ENCODE peak calls at places on chromosomes 12 and 14, in four cellular contexts. V is K562, Q is HepG2, Y is GM12878. X is an unnamed sample.

GRCh38 chr12:58414398-58414871 is 473.1 kb downstream of the ATP23 start:
- DNase-seq in Q (no peak), V (no peak), Y (no peak), X (no peak)

GRCh38 chr14:89443002-89443660 is 26.1 kb upstream of the FOXN3 start:
- DNase-seq in V (no peak), Q (no peak), Y (no peak), X (no peak)

GRCh38 chr14:105315211-105315721 is 718 bp downstream of the PACS2 start:
- DNase-seq in V (no peak), Y (no peak), Q (peak), X (peak)

GRCh38 chr14:93136009-93136408 is 20.3 kb upstream of the ITPK1 start:
- DNase-seq in Q (no peak), Y (no peak), V (no peak), X (no peak)

GRCh38 chr12:57553343-57554202 is 3.7 kb downstream of the KIF5A start:
- DNase-seq in Y (no peak), V (peak), Q (no peak), X (no peak)

GRCh38 chr14:102503576-102504224 is 5.9 kb downstream of the ANKRD9 start:
- DNase-seq in Y (no peak), V (no peak), Q (no peak), X (no peak)

GRCh38 chr12:10170199-10170598 is 1.7 kb downstream of the OLR1 start:
- DNase-seq in V (no peak), Q (no peak), Y (no peak), X (no peak)

GRCh38 chr12:51904951-51905471 is 2.3 kb upstream of the ACVRL1 start:
- DNase-seq in Y (no peak), Q (no peak), V (no peak), X (no peak)

GRCh38 chr12:124869011-124869665 is 5.5 kb upstream of the SCARB1 start:
- DNase-seq in V (peak), Y (no peak), Q (no peak), X (peak)

GRCh38 chr12:95117178-95117599 is 43.8 kb upstream of the NR2C1 start:
- DNase-seq in Q (peak), V (peak), Y (peak), X (peak)

GRCh38 chr12:76569685-76570604 is 10.4 kb upstream of the OSBPL8 start:
- DNase-seq in Q (no peak), Y (no peak), V (no peak), X (no peak)

GRCh38 chr12:105721051-105721825 is 390.7 kb downstream of the C12orf75 start:
- DNase-seq in Y (peak), V (no peak), Q (no peak), X (no peak)

GRCh38 chr12:89370850-89371249 is 18.5 kb upstream of the DUSP6 start:
- DNase-seq in Y (no peak), V (no peak), Q (no peak), X (no peak)

GRCh38 chr12:10361622-10362021 is 28.2 kb downstream of the KLRK1 start:
- DNase-seq in Y (no peak), Q (peak), V (no peak), X (no peak)

GRCh38 chr14:68018598-68018997 is 199.0 kb downstream of the RAD51B start:
- DNase-seq in V (no peak), Q (peak), Y (no peak), X (no peak)

GRCh38 chr14:98173291-98173690 is 1098.7 kb downstream of the BCL11B start:
- DNase-seq in Q (no peak), Y (no peak), V (no peak), X (no peak)

GRCh38 chr12:78793491-78793890 is 71.1 kb upstream of the SYT1 start:
- DNase-seq in V (no peak), Q (no peak), Y (no peak), X (no peak)

GRCh38 chr12:113136990-113137511 is 1.5 kb upstream of the RASAL1 start:
- DNase-seq in Q (no peak), V (no peak), Y (no peak), X (no peak)

GRCh38 chr12:106078358-106079025 is 60.3 kb downstream of the NUAK1 start:
- DNase-seq in Q (no peak), V (no peak), Y (no peak), X (no peak)

GRCh38 chr12:76346798-76347420 is 1.3 kb downstream of the BBS10 start:
- DNase-seq in V (peak), Q (peak), Y (peak), X (no peak)

GRCh38 chr14:95713596-95714371 is at the start of gene TCL1A:
- DNase-seq in Y (no peak), V (peak), Q (no peak), X (peak)

GRCh38 chr14:50759800-50760543 is 71.0 kb downstream of the NIN start:
- DNase-seq in Q (no peak), Y (no peak), V (no peak), X (no peak)

GRCh38 chr14:50762931-50763300 is 68.0 kb downstream of the NIN start:
- DNase-seq in Y (no peak), V (no peak), Q (no peak), X (no peak)

GRCh38 chr14:50766338-50766886 is 64.5 kb downstream of the NIN start:
- DNase-seq in Q (no peak), Y (no peak), V (no peak), X (no peak)

GRCh38 chr14:50762001-50762930 is 68.7 kb downstream of the NIN start:
- DNase-seq in V (no peak), Q (no peak), Y (no peak), X (no peak)

DNA sequence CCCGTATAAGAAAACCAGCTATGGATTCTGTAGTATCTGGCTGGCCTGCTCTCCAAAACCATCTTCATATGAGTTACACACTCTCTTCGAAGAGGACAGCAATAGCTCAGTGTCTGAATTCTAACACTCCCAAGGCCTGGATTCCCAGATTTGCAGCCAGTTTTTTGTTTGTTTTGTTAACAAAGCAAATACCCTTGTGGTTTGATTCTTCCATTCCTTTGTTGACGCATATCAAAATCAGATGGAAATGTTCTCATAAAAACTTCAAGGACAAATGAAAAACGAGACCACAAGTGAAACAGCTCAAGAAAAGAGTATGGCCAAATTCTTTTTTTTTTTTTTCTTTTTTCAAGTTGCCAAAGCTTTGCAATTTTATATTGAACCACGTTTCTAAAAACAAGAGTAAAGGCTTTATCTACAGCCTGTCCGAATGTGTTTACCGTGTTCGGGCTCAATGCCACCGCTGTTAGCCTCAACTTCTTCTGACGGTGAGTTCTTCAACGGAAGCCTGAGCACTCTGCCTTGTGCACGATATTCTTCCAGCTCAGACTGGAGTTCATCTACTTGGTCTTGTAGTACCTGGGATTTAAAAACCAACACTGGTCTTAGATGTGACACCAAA is 67.5 kb downstream of the NIN start:
- DNase-seq in Q (no peak), V (no peak), Y (no peak), X (no peak)
- TF ChIP-seq TCF7 in Q (no peak), V (no peak), Y (no peak), X (no peak)

DNA sequence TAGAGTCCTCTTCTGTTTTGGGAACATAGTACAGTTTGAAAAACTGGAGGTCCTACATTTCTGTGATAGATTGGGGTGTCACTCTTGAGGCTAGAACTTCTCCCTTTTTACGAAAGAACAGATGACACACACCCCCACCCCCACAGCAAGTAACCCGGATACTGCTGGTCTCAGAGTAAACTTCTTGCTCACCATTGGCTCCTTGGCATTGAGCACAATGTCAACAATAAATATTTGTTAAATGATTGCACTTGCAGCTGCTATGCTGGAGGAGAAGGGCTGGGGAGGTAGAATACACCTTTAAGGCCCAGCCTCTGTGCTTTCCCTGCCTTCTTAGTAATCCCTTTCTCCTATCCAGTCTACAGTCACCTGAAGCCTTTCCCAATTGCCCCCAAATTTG is 149.8 kb downstream of the TGFB3 start:
- DNase-seq in V (peak), Q (no peak), Y (no peak), X (no peak)
- TF ChIP-seq TCF7 in V (no peak), Q (no peak), Y (no peak), X (no peak)

GRCh38 chr12:50033317-50033679 is 8.0 kb upstream of the RACGAP1 start:
- DNase-seq in Q (no peak), V (peak), Y (no peak), X (no peak)

GRCh38 chr12:50032516-50033316 is 7.4 kb upstream of the RACGAP1 start:
- DNase-seq in Q (no peak), V (no peak), Y (no peak), X (peak)
- TF ChIP-seq TCF7 in Q (no peak), V (no peak), Y (no peak), X (no peak)

GRCh38 chr14:73133795-73134194 is 2.5 kb upstream of the PSEN1 start:
- DNase-seq in Q (no peak), Y (no peak), V (no peak), X (no peak)

GRCh38 chr14:73140924-73141323 is 4.6 kb downstream of the PSEN1 start:
- DNase-seq in V (no peak), Q (no peak), Y (no peak), X (no peak)

GRCh38 chr14:73136387-73137221 is at the start of gene PSEN1:
- DNase-seq in Y (peak), V (peak), Q (peak), X (peak)

DNA sequence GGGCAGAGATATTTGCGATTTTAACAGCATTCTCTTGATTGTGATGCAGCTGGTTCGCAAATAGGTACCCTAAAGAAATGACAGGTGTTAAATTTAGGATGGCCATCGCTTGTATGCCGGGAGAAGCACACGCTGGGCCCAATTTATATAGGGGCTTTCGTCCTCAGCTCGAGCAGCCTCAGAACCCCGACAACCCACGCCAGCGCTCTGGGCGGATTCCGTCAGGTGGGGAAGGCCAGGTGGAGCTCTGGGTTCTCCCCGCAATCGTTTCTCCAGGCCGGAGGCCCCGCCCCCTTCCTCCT is 271 bp upstream of the PSEN1 start:
- DNase-seq in Y (no peak), Q (no peak), V (no peak), X (no peak)
- TF ChIP-seq TCF7 in Y (no peak), Q (no peak), V (no peak), X (no peak)

GRCh38 chr12:91196436-91196835 is 13.8 kb upstream of the DCN start:
- DNase-seq in V (no peak), Y (no peak), Q (no peak), X (no peak)
- TF ChIP-seq TCF7 in V (no peak), Y (no peak), Q (no peak), X (no peak)

GRCh38 chr12:114682920-114683708 is 861 bp downstream of the TBX3 start:
- DNase-seq in Y (no peak), V (no peak), Q (no peak), X (no peak)

GRCh38 chr12:114684870-114685273 is 897 bp upstream of the TBX3 start:
- DNase-seq in V (peak), Y (no peak), Q (no peak), X (no peak)

GRCh38 chr12:114685320-114685781 is 1.4 kb upstream of the TBX3 start:
- DNase-seq in Y (no peak), V (no peak), Q (no peak), X (no peak)

GRCh38 chr12:114683709-114684097 is 272 bp downstream of the TBX3 start:
- DNase-seq in Q (no peak), V (no peak), Y (no peak), X (no peak)

GRCh38 chr12:114684098-114684869 is at the start of gene TBX3:
- DNase-seq in Q (peak), Y (no peak), V (peak), X (peak)
- TF ChIP-seq TCF7 in Q (peak), Y (no peak), V (no peak), X (no peak)

DNA sequence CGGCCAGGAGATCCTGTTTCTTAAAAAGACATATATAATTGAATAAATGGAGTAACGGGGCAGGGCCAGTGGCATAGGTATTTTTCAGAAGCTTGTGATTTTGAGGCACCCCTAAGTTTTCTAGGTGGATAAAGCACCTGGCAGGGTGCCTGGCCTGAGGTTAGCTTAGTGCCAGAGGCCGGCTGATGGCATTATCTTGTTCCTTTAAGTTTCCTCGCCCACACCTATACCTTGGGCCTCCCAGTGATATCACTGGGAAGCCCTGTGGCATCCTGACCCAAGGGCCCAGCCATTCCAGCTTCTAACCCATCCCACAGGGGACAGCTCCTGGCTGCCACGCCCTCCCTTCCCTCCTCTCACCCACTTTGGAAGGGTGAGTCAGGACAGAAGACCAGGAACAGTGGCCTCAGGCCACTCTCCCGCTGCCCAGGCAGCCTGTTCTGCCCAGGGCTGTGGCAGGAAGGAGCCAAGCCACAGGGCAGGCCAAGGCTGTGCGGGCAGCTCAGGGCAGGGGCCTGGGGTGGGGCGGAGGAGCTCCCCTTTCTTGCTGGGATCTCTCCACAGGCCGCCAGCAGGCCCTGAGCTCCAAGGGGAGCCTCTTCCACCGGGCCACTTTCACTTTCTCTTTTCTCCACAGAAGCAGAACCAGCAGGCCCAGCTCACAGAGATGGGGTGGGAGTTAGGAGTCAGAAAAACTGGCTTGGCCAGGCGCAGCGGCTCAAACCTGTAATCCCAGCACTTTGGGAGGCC is 75.1 kb downstream of the IRF2BPL start:
- DNase-seq in V (no peak), Y (no peak), Q (peak), X (no peak)
- TF ChIP-seq TCF7 in V (no peak), Y (no peak), Q (no peak), X (no peak)

GRCh38 chr12:107570721-107571120 is 114.9 kb upstream of the PWP1 start:
- DNase-seq in Y (no peak), V (no peak), Q (no peak), X (no peak)
- TF ChIP-seq TCF7 in Y (no peak), V (no peak), Q (no peak), X (no peak)

DNA sequence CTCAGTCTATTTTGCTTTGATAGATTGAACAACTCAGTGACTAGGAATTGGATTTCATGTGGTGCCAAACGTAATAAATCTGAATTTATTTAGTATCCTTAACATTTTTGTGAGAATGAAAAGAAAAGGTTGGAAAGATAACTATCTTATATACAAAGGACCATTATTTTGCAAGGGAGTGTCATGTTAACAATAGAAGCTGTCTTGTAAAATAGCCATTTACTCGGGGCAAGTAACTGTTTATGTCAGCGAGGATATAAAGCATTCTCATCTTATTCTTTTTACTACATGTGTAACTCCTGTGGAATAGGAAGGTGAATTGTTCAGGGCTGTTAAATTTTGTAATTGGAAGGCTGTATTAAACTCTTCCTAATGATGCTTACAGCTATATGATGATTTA is 5.9 kb downstream of the RERGL start:
- DNase-seq in V (no peak), Y (no peak), Q (no peak), X (no peak)
- TF ChIP-seq TCF7 in V (no peak), Y (no peak), Q (no peak), X (no peak)

GRCh38 chr12:56129210-56129691 is 1.2 kb downstream of the ESYT1 start:
- DNase-seq in V (peak), Q (no peak), Y (no peak), X (peak)
- TF ChIP-seq TCF7 in V (no peak), Q (no peak), Y (no peak), X (no peak)